ENCODE peak calls at places on chromosomes 2 and 18, in six cellular contexts. A is T follicular helper cell; L is stimulated activated CD4-positive, alpha-beta T cell treated with anti-CD3 and anti-CD28 coated beads, Interleukin-1b, Interleukin-23, amount 100 ng/mL, for 24 hours; B is HEK293T; H is AML-193; S is COR-L47. G is an unnamed sample.
A peak's percentile ranks its signal among the peaks of the same experiment; 100 is the strongest.

GRCh38 chr2:132891456-132891855 is 221.5 kb upstream of the LYPD1 start:
- DNase-seq in A (no peak), L (no peak), B (no peak), H (no peak), S (no peak), G (no peak)

GRCh38 chr2:239303711-239304532 is 96.9 kb downstream of the HDAC4 start:
- DNase-seq in A (no peak), L (no peak), B (no peak), H (no peak), S (no peak), G (no peak)

GRCh38 chr2:160837416-160837815 is 322.8 kb upstream of the TANK start:
- DNase-seq in A (no peak), L (no peak), B (no peak), H (no peak), S (no peak), G (no peak)

GRCh38 chr2:112751451-112752197 is 12.8 kb downstream of the CKAP2L start:
- DNase-seq in A (no peak), L (no peak), B (no peak), H (no peak), S (no peak), G (no peak)

GRCh38 chr2:15729709-15730544 is 138.3 kb downstream of the DDX1 start:
- DNase-seq in A (no peak), L (no peak), B (no peak), H (no peak), S (peak; percentile 72), G (no peak)

GRCh38 chr18:30106356-30106755 is 936.2 kb downstream of the DSC3 start:
- DNase-seq in A (no peak), L (no peak), B (peak; percentile 38), H (no peak), S (no peak), G (no peak)

GRCh38 chr2:134023854-134024253 is 230.0 kb upstream of the MGAT5 start:
- DNase-seq in A (no peak), L (no peak), B (no peak), H (no peak), S (no peak), G (no peak)

GRCh38 chr18:2932247-2933181 is 80.4 kb downstream of the LPIN2 start:
- DNase-seq in A (peak; percentile 32), L (peak; percentile 32), B (peak; percentile 28), H (peak; percentile 66), S (peak; percentile 72), G (no peak)

GRCh38 chr2:604385-604784 is 72.8 kb downstream of the TMEM18 start:
- DNase-seq in A (no peak), L (no peak), B (no peak), H (no peak), S (no peak), G (no peak)

GRCh38 chr18:62998443-62998842 is 283.1 kb downstream of the PHLPP1 start:
- DNase-seq in A (no peak), L (no peak), B (no peak), H (no peak), S (no peak), G (no peak)

GRCh38 chr18:4108016-4108415 is 347.1 kb downstream of the DLGAP1 start:
- DNase-seq in A (no peak), L (no peak), B (no peak), H (no peak), S (no peak), G (no peak)

GRCh38 chr18:51195086-51195601 is 2.3 kb downstream of the MEX3C start:
- DNase-seq in A (peak; percentile 9), L (no peak), B (no peak), H (no peak), S (no peak), G (no peak)

GRCh38 chr2:55033076-55033742 is 17.0 kb downstream of the RTN4 start:
- DNase-seq in A (no peak), L (no peak), B (no peak), H (no peak), S (no peak), G (no peak)

GRCh38 chr18:69128978-69129377 is 271.7 kb upstream of the DOK6 start:
- DNase-seq in A (no peak), L (no peak), B (no peak), H (no peak), S (no peak), G (no peak)

GRCh38 chr2:150445404-150445803 is 42.1 kb downstream of the RND3 start:
- DNase-seq in A (no peak), L (no peak), B (no peak), H (no peak), S (no peak), G (no peak)